ENCODE peak calls at places on chromosome 2, in nine cellular contexts. O is nucleus accumbens; T is CD8-positive, alpha-beta memory T cell; S is hepatic stellate cell; R is effector memory CD4-positive, alpha-beta T cell; P is activated CD8-positive, alpha-beta memory T cell treated with anti-CD3 and anti-CD28 coated beads for 24 hours; Q is cortex of kidney; M is left ventricle myocardium superior; Z is posterior cingulate gyrus. A is an unnamed sample.

GRCh38 chr2:6475155-6475940 is 390.4 kb downstream of the CMPK2 start:
- DNase-seq in M (no peak), S (no peak), Q (no peak), R (no peak), T (no peak), O (no peak), P (no peak), Z (no peak), A (no peak)

GRCh38 chr2:36459725-36460137 is 104.2 kb downstream of the CRIM1 start:
- DNase-seq in P (no peak), Z (no peak), O (no peak), Q (no peak), T (no peak), M (no peak), S (no peak), R (no peak), A (no peak)

GRCh38 chr2:114122861-114123391 is 233.0 kb downstream of the ACTR3 start:
- DNase-seq in P (no peak), S (no peak), M (no peak), R (no peak), Z (no peak), Q (no peak), O (no peak), T (no peak), A (no peak)

GRCh38 chr2:134502090-134502487 is 216.7 kb downstream of the TMEM163 start:
- DNase-seq in O (no peak), P (no peak), S (no peak), T (no peak), M (no peak), Q (no peak), R (no peak), Z (no peak), A (no peak)

GRCh38 chr2:20593072-20594034 is 57.5 kb downstream of the HS1BP3 start:
- DNase-seq in R (no peak), Q (no peak), M (no peak), T (no peak), S (peak; percentile 95), Z (no peak), P (no peak), O (no peak), A (no peak)

GRCh38 chr2:133457862-133458261 is 110.4 kb downstream of the NCKAP5 start:
- DNase-seq in Z (no peak), S (no peak), T (no peak), O (no peak), P (no peak), Q (no peak), R (no peak), M (no peak), A (no peak)

GRCh38 chr2:169693344-169693743 is 861 bp downstream of the CFAP210 start:
- DNase-seq in O (no peak), M (no peak), Q (no peak), P (no peak), Z (no peak), R (no peak), S (no peak), T (no peak), A (no peak)

GRCh38 chr2:185188656-185189055 is 549.9 kb upstream of the FSIP2 start:
- DNase-seq in R (no peak), Z (no peak), M (no peak), Q (no peak), T (no peak), P (no peak), S (no peak), O (no peak), A (no peak)

GRCh38 chr2:230203110-230203676 is 16.6 kb downstream of the SP110 start:
- DNase-seq in M (peak; percentile 52), Z (no peak), P (no peak), R (no peak), O (no peak), S (no peak), T (no peak), Q (no peak), A (no peak)

GRCh38 chr2:138499684-138500083 is 1.9 kb upstream of the SPOPL start:
- DNase-seq in P (no peak), M (no peak), O (no peak), R (no peak), T (no peak), Q (no peak), Z (no peak), S (no peak), A (no peak)

GRCh38 chr2:200302940-200303727 is 3.4 kb upstream of the SPATS2L start:
- DNase-seq in S (peak; percentile 16), M (no peak), R (no peak), Q (no peak), T (no peak), P (no peak), Z (no peak), O (no peak), A (no peak)

GRCh38 chr2:33136056-33136455 is 189.3 kb downstream of the LTBP1 start:
- DNase-seq in S (no peak), M (no peak), R (no peak), T (no peak), Q (no peak), P (no peak), Z (no peak), O (peak; percentile 18), A (no peak)

GRCh38 chr2:65204461-65205230 is 23.0 kb upstream of the ACTR2 start:
- DNase-seq in O (no peak), T (peak; percentile 37), Q (no peak), P (no peak), M (peak; percentile 58), Z (no peak), R (no peak), S (no peak), A (no peak)

A was measured in osteocyte.